ENCODE peak calls at places on chromosomes 11 and 22, in six cellular contexts. V is colonic mucosa, T is GM12865, B is OCI-LY7, H is upper lobe of right lung, Q is tibial nerve. M is an unnamed sample.

GRCh38 chr11:128260398-128260797 is 327.0 kb downstream of the ETS1 start:
- DNase-seq in V (no peak), T (no peak), B (no peak), H (no peak), Q (no peak), M (no peak)

GRCh38 chr22:49014227-49015201 is 813.2 kb downstream of the BRD1 start:
- DNase-seq in V (peak; percentile 11), T (no peak), B (no peak), H (peak; percentile 56), Q (no peak), M (no peak)

GRCh38 chr11:58963551-58964075 is 24.3 kb downstream of the GLYATL1 start:
- DNase-seq in V (no peak), T (peak; percentile 13), B (no peak), H (no peak), Q (no peak), M (no peak)

GRCh38 chr11:117259417-117259816 is 26.9 kb downstream of the RNF214 start:
- DNase-seq in V (no peak), T (no peak), B (no peak), H (no peak), Q (no peak), M (no peak)

GRCh38 chr11:108616549-108616948 is 23.0 kb upstream of the EXPH5 start:
- DNase-seq in V (no peak), T (no peak), B (no peak), H (no peak), Q (no peak), M (no peak)

GRCh38 chr11:69200331-69201047 is 44.8 kb downstream of the SMIM38 start:
- DNase-seq in V (no peak), T (no peak), B (no peak), H (peak; percentile 60), Q (no peak), M (no peak)

GRCh38 chr11:77113382-77114088 is 10.9 kb downstream of the OMP start:
- DNase-seq in V (no peak), T (peak; percentile 12), B (peak; percentile 18), H (no peak), Q (peak; percentile 45), M (no peak)

GRCh38 chr11:59283825-59284772 is 71.4 kb upstream of the MPEG1 start:
- DNase-seq in V (peak; percentile 58), T (peak; percentile 84), B (peak; percentile 87), H (no peak), Q (peak; percentile 71), M (peak; percentile 70)

GRCh38 chr11:62671604-62672528 is at the start of the genes LBHD1 and UQCC3:
- DNase-seq in V (peak; percentile 88), T (peak; percentile 95), B (peak; percentile 86), H (peak; percentile 88), Q (peak; percentile 71), M (peak; percentile 76)
- H3K4me3 ChIP-seq in V (peak within 1 kb of the TSS; percentile 57), T (peak within 1 kb of the TSS; percentile 64), B (peak within 1 kb of the TSS; percentile 81), H (peak within 1 kb of the TSS; percentile 88), Q (peak within 1 kb of the TSS; percentile 72), M (peak within 1 kb of the TSS; percentile 88)

GRCh38 chr22:17265649-17266248 is 46.5 kb upstream of the ADA2 start:
- DNase-seq in V (peak; percentile 65), T (no peak), B (no peak), H (no peak), Q (no peak), M (no peak)
- H3K4me3 ChIP-seq in V (no peak overlapping the region), T (no peak overlapping the region), B (no peak overlapping the region), H (no peak overlapping the region), Q (no peak overlapping the region), M (no peak overlapping the region)

GRCh38 chr11:85752201-85752889 is 58.6 kb downstream of the SYTL2 start:
- DNase-seq in V (no peak), T (no peak), B (no peak), H (no peak), Q (no peak), M (no peak)
- H3K4me3 ChIP-seq in V (no peak overlapping the region), T (no peak overlapping the region), B (no peak overlapping the region), H (no peak overlapping the region), Q (no peak overlapping the region), M (no peak overlapping the region)

GRCh38 chr22:46055176-46055850 is 78.4 kb upstream of the WNT7B start:
- DNase-seq in V (peak; percentile 78), T (no peak), B (peak; percentile 35), H (peak; percentile 75), Q (no peak), M (no peak)

GRCh38 chr22:46055851-46056168 is 78.8 kb upstream of the WNT7B start:
- DNase-seq in V (no peak), T (no peak), B (no peak), H (no peak), Q (no peak), M (no peak)

GRCh38 chr22:46053563-46054090 is 76.7 kb upstream of the WNT7B start:
- DNase-seq in V (peak; percentile 89), T (peak; percentile 30), B (peak; percentile 56), H (peak; percentile 92), Q (no peak), M (no peak)

GRCh38 chr22:46054091-46054877 is 77.3 kb upstream of the WNT7B start:
- DNase-seq in V (peak; percentile 68), T (no peak), B (peak; percentile 80), H (no peak), Q (no peak), M (no peak)

DNA sequence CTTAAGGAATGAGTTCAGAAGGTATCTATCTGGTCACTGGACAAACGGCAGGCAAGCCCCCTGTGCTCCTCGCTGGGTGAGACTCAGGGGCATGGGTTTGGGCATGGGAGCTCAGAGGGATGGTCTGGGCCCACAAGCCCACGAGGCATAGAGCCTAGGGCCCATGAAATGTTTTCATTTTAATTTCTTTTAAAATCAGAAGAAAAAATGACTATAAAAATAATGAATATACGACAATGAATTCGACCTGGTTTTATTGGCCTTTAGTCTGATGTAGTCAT is 77.9 kb upstream of the WNT7B start:
- DNase-seq in V (no peak), T (no peak), B (peak; percentile 30), H (peak; percentile 22), Q (no peak), M (no peak)
- H3K4me3 ChIP-seq in V (peak overlapping the region; percentile 62), T (no peak overlapping the region), B (peak overlapping the region; percentile 66), H (peak overlapping the region; percentile 81), Q (peak overlapping the region; percentile 81), M (no peak overlapping the region)

GRCh38 chr11:119807402-119807801 is 78.4 kb upstream of the NECTIN1 start:
- DNase-seq in V (no peak), T (no peak), B (no peak), H (no peak), Q (no peak), M (no peak)

GRCh38 chr11:119808431-119809185 is 79.6 kb upstream of the NECTIN1 start:
- DNase-seq in V (no peak), T (no peak), B (no peak), H (no peak), Q (no peak), M (no peak)

GRCh38 chr11:119807841-119808240 is 78.8 kb upstream of the NECTIN1 start:
- DNase-seq in V (no peak), T (no peak), B (no peak), H (no peak), Q (no peak), M (no peak)

GRCh38 chr11:119809346-119809745 is 80.3 kb upstream of the NECTIN1 start:
- DNase-seq in V (no peak), T (no peak), B (no peak), H (no peak), Q (no peak), M (no peak)

GRCh38 chr11:119810478-119811232 is 81.7 kb upstream of the NECTIN1 start:
- DNase-seq in V (no peak), T (no peak), B (no peak), H (no peak), Q (no peak), M (no peak)
- H3K4me3 ChIP-seq in V (no peak overlapping the region), T (no peak overlapping the region), B (no peak overlapping the region), H (no peak overlapping the region), Q (no peak overlapping the region), M (no peak overlapping the region)

GRCh38 chr22:47152938-47153337 is 390.5 kb downstream of the TBC1D22A start:
- DNase-seq in V (no peak), T (no peak), B (no peak), H (no peak), Q (no peak), M (no peak)

GRCh38 chr22:47155912-47156311 is 393.5 kb downstream of the TBC1D22A start:
- DNase-seq in V (no peak), T (no peak), B (no peak), H (no peak), Q (no peak), M (no peak)

GRCh38 chr22:47155131-47155885 is 392.9 kb downstream of the TBC1D22A start:
- DNase-seq in V (no peak), T (no peak), B (no peak), H (no peak), Q (no peak), M (no peak)

GRCh38 chr22:47153854-47154542 is 391.5 kb downstream of the TBC1D22A start:
- DNase-seq in V (no peak), T (no peak), B (no peak), H (no peak), Q (no peak), M (no peak)

GRCh38 chr22:47154621-47155081 is 392.2 kb downstream of the TBC1D22A start:
- DNase-seq in V (no peak), T (no peak), B (no peak), H (no peak), Q (peak; percentile 11), M (no peak)
- H3K4me3 ChIP-seq in V (no peak overlapping the region), T (no peak overlapping the region), B (no peak overlapping the region), H (no peak overlapping the region), Q (no peak overlapping the region), M (no peak overlapping the region)

DNA sequence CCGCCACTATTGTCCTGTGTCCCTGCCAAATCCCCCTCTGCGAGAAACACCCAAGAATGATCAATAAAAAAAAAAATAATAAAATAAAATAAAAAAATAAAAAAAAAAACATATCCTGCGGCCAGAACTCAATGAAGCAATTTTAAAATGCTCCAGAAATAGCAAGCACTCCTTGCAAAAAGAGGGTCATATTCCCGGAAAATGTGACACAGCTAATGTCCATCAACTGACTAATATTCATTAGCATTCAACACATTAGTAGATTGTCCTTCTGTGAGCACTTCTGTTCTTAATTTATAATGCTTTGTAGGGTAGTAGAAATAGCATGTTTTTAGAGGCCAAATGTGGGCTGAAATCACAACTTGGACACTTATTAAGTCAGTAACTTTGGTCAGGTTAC is 252.3 kb upstream of the SESN3 start:
- DNase-seq in V (no peak), T (no peak), B (no peak), H (no peak), Q (no peak), M (no peak)
- H3K4me3 ChIP-seq in V (no peak overlapping the region), T (no peak overlapping the region), B (no peak overlapping the region), H (no peak overlapping the region), Q (no peak overlapping the region), M (no peak overlapping the region)

GRCh38 chr11:826836-827145 is 928 bp upstream of the CRACR2B start:
- DNase-seq in V (no peak), T (peak; percentile 46), B (no peak), H (no peak), Q (no peak), M (no peak)
- H3K4me3 ChIP-seq in V (peak overlapping the region; percentile 41), T (peak overlapping the region; percentile 75), B (peak overlapping the region; percentile 62), H (peak overlapping the region; percentile 54), Q (peak overlapping the region; percentile 43), M (peak overlapping the region; percentile 70)

GRCh38 chr22:42074846-42075245 is 798 bp downstream of the PHETA2 start:
- DNase-seq in V (no peak), T (no peak), B (no peak), H (no peak), Q (no peak), M (no peak)
- H3K4me3 ChIP-seq in V (peak overlapping the region; percentile 63), T (peak overlapping the region; percentile 36), B (no peak overlapping the region), H (peak overlapping the region; percentile 65), Q (peak overlapping the region; percentile 78), M (peak overlapping the region; percentile 61)